ENCODE peak calls at places on chromosomes 16 and 17, in seven cellular contexts. N is neuronal stem cell, A is IMR-90, F is H1, H is H9, V is mesenchymal stem cell, P is trophoblast cell. G is an unnamed sample.

GRCh38 chr17:1491406-1492248 is 859 bp downstream of the MYO1C start:
- DNase-seq in N (no peak), A (no peak), F (peak; percentile 53), H (no peak), V (peak; percentile 57), P (peak; percentile 67), G (no peak)

GRCh38 chr17:27559506-27559931 is 71.5 kb upstream of the LGALS9 start:
- DNase-seq in N (no peak), A (peak; percentile 87), F (no peak), H (no peak), V (peak; percentile 60), P (no peak), G (no peak)

GRCh38 chr16:70255584-70255983 is 3.8 kb upstream of the EXOSC6 start:
- DNase-seq in N (no peak), A (no peak), F (peak; percentile 40), H (no peak), V (no peak), P (no peak), G (no peak)

GRCh38 chr17:41781404-41782110 is 5.0 kb downstream of the JUP start:
- DNase-seq in N (no peak), A (no peak), F (no peak), H (no peak), V (peak; percentile 66), P (peak; percentile 37), G (no peak)

GRCh38 chr17:41464682-41465081 is 2.5 kb downstream of the KRT32 start:
- DNase-seq in N (no peak), A (peak; percentile 91), F (no peak), H (no peak), V (peak; percentile 43), P (peak; percentile 9), G (no peak)

GRCh38 chr17:69853533-69854262 is 221.3 kb upstream of the KCNJ16 start:
- DNase-seq in N (no peak), A (no peak), F (no peak), H (no peak), V (peak; percentile 44), P (peak; percentile 30), G (no peak)

GRCh38 chr16:2799852-2800226 is 1.6 kb downstream of the PRSS41 start:
- DNase-seq in N (no peak), A (peak; percentile 4), F (no peak), H (no peak), V (peak; percentile 35), P (peak; percentile 82), G (no peak)

GRCh38 chr17:50918933-50919296 is 52.8 kb upstream of the TOB1 start:
- DNase-seq in N (no peak), A (peak; percentile 35), F (no peak), H (no peak), V (peak; percentile 27), P (no peak), G (no peak)

GRCh38 chr17:36124879-36125824 is 21.5 kb downstream of the CCL4 start:
- DNase-seq in N (no peak), A (no peak), F (peak; percentile 46), H (peak; percentile 88), V (no peak), P (no peak), G (peak; percentile 41)

GRCh38 chr17:29163563-29163962 is 16.6 kb downstream of the MYO18A start:
- DNase-seq in N (no peak), A (no peak), F (no peak), H (no peak), V (no peak), P (peak; percentile 64), G (no peak)

GRCh38 chr17:17171991-17172939 is 33.9 kb downstream of the PLD6 start:
- DNase-seq in N (no peak), A (no peak), F (no peak), H (peak; percentile 63), V (no peak), P (no peak), G (peak; percentile 28)

GRCh38 chr16:29961479-29962343 is at the start of gene TMEM219:
- DNase-seq in N (peak; percentile 93), A (peak; percentile 83), F (peak; percentile 96), H (peak; percentile 89), V (peak; percentile 87), P (peak; percentile 97), G (peak; percentile 92)

GRCh38 chr17:82228842-82229685 is at the start of gene SLC16A3:
- DNase-seq in N (no peak), A (peak; percentile 75), F (peak; percentile 68), H (no peak), V (peak; percentile 78), P (peak; percentile 79), G (peak; percentile 55)

DNA sequence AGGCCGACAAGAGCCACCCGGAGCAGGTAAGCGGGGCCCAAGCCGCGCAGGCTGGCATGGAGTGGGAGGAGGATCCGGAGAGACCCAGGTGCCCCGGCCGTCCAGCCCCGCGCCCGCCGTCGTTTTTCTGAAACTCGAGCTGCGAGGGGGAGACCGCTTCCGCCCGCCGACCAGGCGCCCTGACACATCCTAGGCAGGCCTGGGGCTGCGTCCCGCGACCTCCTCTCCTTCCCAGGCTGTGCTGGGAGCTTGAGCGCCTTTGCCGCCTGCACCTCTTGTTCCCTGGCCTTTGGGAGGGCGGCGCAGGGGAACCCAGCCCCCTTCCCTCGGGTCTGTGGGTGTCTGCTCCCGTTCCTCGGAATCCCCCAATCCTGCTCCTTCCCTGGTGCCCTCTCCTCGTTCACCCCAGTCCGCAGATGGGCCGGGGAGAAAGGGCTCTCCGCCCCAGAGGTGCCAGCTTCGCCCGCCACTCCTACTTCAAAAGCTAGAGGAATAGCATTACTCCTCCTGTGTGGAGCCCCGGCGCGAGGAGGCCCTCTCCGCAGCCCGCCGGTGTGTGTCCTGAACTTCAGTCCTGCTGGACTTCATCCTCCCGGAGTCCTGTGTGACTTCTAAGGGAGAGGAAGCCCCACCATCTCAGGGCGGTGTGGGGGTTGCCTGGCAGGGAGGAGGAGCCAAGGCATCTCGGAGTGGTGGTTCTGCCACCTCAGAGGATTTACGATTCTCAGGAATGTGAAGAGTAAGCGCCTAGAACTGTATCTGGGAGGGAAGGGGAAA is 1.0 kb downstream of the NHERF1 start:
- DNase-seq in N (no peak), A (no peak), F (no peak), H (no peak), V (peak; percentile 61), P (no peak), G (peak; percentile 62)
- H4K8ac ChIP-seq in N (no peak overlapping the region), A (no peak overlapping the region), F (no peak overlapping the region), H (no peak overlapping the region), V (peak overlapping the region; percentile 38), P (peak overlapping the region; percentile 18), G (no peak overlapping the region)

DNA sequence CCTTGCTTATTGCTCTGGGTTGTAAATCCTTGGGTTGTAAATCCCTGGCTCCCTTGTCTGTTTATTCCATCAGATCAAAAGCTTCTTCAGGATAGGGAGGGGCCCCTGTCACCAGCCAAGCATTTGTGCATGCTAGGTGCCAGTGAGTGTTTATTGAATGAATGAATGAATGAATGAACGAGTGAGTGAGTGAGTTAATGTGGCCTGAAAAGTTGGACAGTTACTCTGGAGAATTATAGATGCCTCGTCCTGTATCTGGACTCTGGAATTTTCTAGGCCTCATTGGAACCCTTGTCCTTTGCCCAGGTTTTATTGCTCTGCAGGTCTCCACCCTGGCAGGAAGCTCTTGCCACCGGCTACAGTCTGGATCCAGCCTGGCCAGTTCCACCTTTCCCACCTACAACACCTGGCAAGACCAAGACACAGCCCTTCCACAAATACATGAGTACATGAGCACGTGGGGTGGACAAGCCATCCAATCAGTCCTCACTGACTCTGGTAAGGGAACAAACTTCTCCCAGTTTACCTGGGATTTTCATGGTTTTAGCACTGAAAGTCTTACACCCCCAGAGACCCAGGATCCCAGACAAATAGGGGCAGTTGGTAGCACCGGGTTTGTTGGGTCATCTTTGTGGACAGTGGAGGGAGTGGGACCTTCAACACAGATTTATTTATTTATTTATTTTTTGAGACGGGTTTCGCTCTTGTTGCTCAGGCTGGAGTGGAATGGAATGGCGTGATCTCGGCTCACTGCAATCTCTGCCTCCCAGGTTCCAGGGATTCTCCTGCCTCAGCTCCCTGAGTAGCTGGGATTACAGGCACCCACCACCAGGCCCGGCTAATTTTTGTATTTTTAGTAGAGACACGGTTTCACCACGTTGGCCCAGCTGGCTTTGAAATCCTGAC is 14.7 kb upstream of the CDH1 start:
- DNase-seq in N (no peak), A (no peak), F (no peak), H (no peak), V (no peak), P (peak; percentile 63), G (peak; percentile 57)
- H4K8ac ChIP-seq in N (no peak overlapping the region), A (no peak overlapping the region), F (no peak overlapping the region), H (no peak overlapping the region), V (no peak overlapping the region), P (no peak overlapping the region), G (no peak overlapping the region)

GRCh38 chr17:80320496-80320895 is 59.8 kb downstream of the RNF213 start:
- DNase-seq in N (no peak), A (no peak), F (no peak), H (no peak), V (no peak), P (no peak), G (no peak)
- H4K8ac ChIP-seq in N (no peak overlapping the region), A (no peak overlapping the region), F (no peak overlapping the region), H (no peak overlapping the region), V (no peak overlapping the region), P (no peak overlapping the region), G (no peak overlapping the region)

GRCh38 chr17:11627301-11627700 is 29.0 kb downstream of the DNAH9 start:
- DNase-seq in N (no peak), A (no peak), F (no peak), H (no peak), V (no peak), P (no peak), G (no peak)

GRCh38 chr17:11624968-11625367 is 26.7 kb downstream of the DNAH9 start:
- DNase-seq in N (no peak), A (no peak), F (no peak), H (no peak), V (no peak), P (no peak), G (no peak)

GRCh38 chr17:11628374-11628773 is 30.1 kb downstream of the DNAH9 start:
- DNase-seq in N (no peak), A (no peak), F (no peak), H (peak; percentile 88), V (no peak), P (no peak), G (no peak)

GRCh38 chr17:11625878-11626277 is 27.6 kb downstream of the DNAH9 start:
- DNase-seq in N (no peak), A (no peak), F (no peak), H (no peak), V (no peak), P (no peak), G (no peak)

DNA sequence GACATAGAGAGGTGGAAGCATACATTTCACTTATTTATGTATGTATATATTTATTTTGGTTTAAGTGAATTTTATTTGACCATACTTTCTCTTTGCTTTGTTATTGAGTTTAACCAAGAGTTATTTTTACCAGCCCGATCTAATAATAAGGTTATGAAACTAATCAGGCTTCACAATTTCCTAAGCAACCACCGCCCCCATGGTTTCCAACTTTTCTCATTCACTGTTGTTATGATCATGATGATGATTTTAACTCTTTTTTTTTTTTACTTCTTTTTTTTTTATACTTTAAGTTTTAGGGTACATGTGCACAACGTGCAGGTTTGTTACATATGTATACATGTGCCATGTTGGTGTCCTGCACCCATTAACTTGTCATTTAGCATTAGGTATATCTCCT is 30.6 kb downstream of the DNAH9 start:
- DNase-seq in N (no peak), A (no peak), F (no peak), H (no peak), V (no peak), P (no peak), G (no peak)
- H4K8ac ChIP-seq in N (no peak overlapping the region), A (no peak overlapping the region), F (no peak overlapping the region), H (no peak overlapping the region), V (no peak overlapping the region), P (no peak overlapping the region), G (no peak overlapping the region)

DNA sequence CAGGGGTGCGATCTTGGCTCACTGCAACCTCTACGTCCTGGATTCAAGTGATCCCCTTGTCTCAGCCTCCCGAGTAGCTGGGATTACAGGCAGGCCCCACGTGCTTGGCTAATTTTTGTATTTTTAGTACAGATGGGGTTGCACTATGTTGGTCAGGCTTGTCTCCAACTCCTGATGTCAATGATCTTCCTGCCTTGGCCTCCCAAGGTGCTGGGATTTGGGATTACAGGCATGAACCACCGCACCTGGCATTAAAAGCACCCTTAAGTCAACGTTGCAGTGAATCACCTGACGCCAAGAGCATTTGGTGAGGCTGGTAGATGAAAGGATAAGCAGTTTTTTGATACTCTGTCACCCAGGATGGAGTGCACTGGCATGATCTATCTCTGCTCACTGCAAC is 59.0 kb downstream of the NDE1 start:
- DNase-seq in N (no peak), A (no peak), F (no peak), H (no peak), V (no peak), P (no peak), G (no peak)
- H4K8ac ChIP-seq in N (no peak overlapping the region), A (no peak overlapping the region), F (no peak overlapping the region), H (no peak overlapping the region), V (no peak overlapping the region), P (no peak overlapping the region), G (no peak overlapping the region)